ENCODE peak calls at places on chromosomes 12 and 14, in six cellular contexts. U is K562, A is HCT116, T is H9, Y is H1, G is GM23248. F is an unnamed sample.

GRCh38 chr12:53207042-53207441 is at the start of gene ITGB7:
- DNase-seq in U (peak; percentile 63), A (no peak), T (no peak), Y (no peak), G (no peak), F (peak; percentile 38)

GRCh38 chr14:103854822-103855733 is 7.7 kb upstream of the PPP1R13B start:
- DNase-seq in U (no peak), A (no peak), T (peak; percentile 83), Y (peak; percentile 78), G (no peak), F (no peak)

GRCh38 chr14:50520947-50521815 is 11.2 kb downstream of the MAP4K5 start:
- DNase-seq in U (no peak), A (peak; percentile 45), T (no peak), Y (no peak), G (peak; percentile 90), F (no peak)

GRCh38 chr12:12091977-12092663 is 21.4 kb downstream of the BCL2L14 start:
- DNase-seq in U (no peak), A (no peak), T (peak; percentile 49), Y (peak; percentile 46), G (no peak), F (no peak)

GRCh38 chr14:99817331-99817730 is 24.1 kb downstream of the EML1 start:
- DNase-seq in U (no peak), A (no peak), T (no peak), Y (no peak), G (no peak), F (no peak)

GRCh38 chr12:109588461-109589239 is 15.1 kb downstream of the MVK start:
- DNase-seq in U (no peak), A (no peak), T (no peak), Y (no peak), G (no peak), F (no peak)

GRCh38 chr14:104510794-104511611 is 68.6 kb upstream of the C14orf180 start:
- DNase-seq in U (no peak), A (no peak), T (peak; percentile 24), Y (peak; percentile 42), G (no peak), F (no peak)

GRCh38 chr14:59303216-59303615 is 114.7 kb downstream of the DAAM1 start:
- DNase-seq in U (no peak), A (no peak), T (no peak), Y (no peak), G (peak; percentile 69), F (no peak)

GRCh38 chr14:71776463-71777359 is 155.5 kb upstream of the RGS6 start:
- DNase-seq in U (no peak), A (no peak), T (no peak), Y (no peak), G (peak; percentile 13), F (peak; percentile 39)

GRCh38 chr12:56589783-56590182 is 40.3 kb downstream of the BAZ2A start:
- DNase-seq in U (no peak), A (no peak), T (no peak), Y (no peak), G (no peak), F (no peak)

GRCh38 chr12:571795-572531 is 91.3 kb downstream of the NINJ2 start:
- DNase-seq in U (no peak), A (peak; percentile 19), T (no peak), Y (no peak), G (peak; percentile 41), F (no peak)

GRCh38 chr12:22318122-22318737 is 16.3 kb downstream of the ST8SIA1 start:
- DNase-seq in U (no peak), A (no peak), T (no peak), Y (no peak), G (peak; percentile 62), F (no peak)

GRCh38 chr12:85627584-85627983 is 208.6 kb downstream of the RASSF9 start:
- DNase-seq in U (no peak), A (no peak), T (no peak), Y (no peak), G (peak; percentile 80), F (no peak)

GRCh38 chr12:10143205-10143604 is 13.2 kb upstream of the CLEC7A start:
- DNase-seq in U (no peak), A (no peak), T (no peak), Y (no peak), G (peak; percentile 48), F (no peak)

GRCh38 chr12:27504506-27504905 is 19.5 kb upstream of the PPFIBP1 start:
- DNase-seq in U (no peak), A (no peak), T (no peak), Y (no peak), G (peak; percentile 66), F (no peak)

GRCh38 chr12:7433276-7433822 is 10.6 kb downstream of the CD163L1 start:
- DNase-seq in U (no peak), A (peak; percentile 26), T (no peak), Y (no peak), G (peak; percentile 62), F (no peak)

GRCh38 chr14:32018391-32019092 is 58.6 kb upstream of the ARHGAP5 start:
- DNase-seq in U (no peak), A (no peak), T (no peak), Y (no peak), G (no peak), F (no peak)

GRCh38 chr14:59244581-59244980 is 56.1 kb downstream of the DAAM1 start:
- DNase-seq in U (no peak), A (no peak), T (no peak), Y (no peak), G (no peak), F (no peak)

GRCh38 chr12:90333939-90334338 is 621.0 kb downstream of the CCER1 start:
- DNase-seq in U (no peak), A (no peak), T (no peak), Y (no peak), G (peak; percentile 3), F (no peak)

GRCh38 chr12:58665375-58665774 is 254.9 kb downstream of the LRIG3 start:
- DNase-seq in U (no peak), A (no peak), T (no peak), Y (no peak), G (no peak), F (no peak)

GRCh38 chr12:123971770-123972447 is 722 bp downstream of the CCDC92 start:
- DNase-seq in U (peak; percentile 27), A (no peak), T (peak; percentile 96), Y (peak; percentile 80), G (peak; percentile 76), F (peak; percentile 48)

GRCh38 chr14:73977896-73978295 is 27.8 kb downstream of the COQ6 start:
- DNase-seq in U (no peak), A (no peak), T (no peak), Y (no peak), G (no peak), F (no peak)

GRCh38 chr12:67415473-67415872 is 146.3 kb downstream of the CAND1 start:
- DNase-seq in U (peak; percentile 21), A (peak; percentile 22), T (peak; percentile 51), Y (no peak), G (peak; percentile 68), F (peak; percentile 6)

GRCh38 chr12:110928700-110929099 is 8.3 kb upstream of the MYL2 start:
- DNase-seq in U (no peak), A (no peak), T (peak; percentile 30), Y (no peak), G (no peak), F (no peak)

GRCh38 chr14:50773632-50774541 is 57.1 kb downstream of the NIN start:
- DNase-seq in U (peak; percentile 62), A (no peak), T (peak; percentile 72), Y (peak; percentile 89), G (peak; percentile 65), F (peak; percentile 35)

GRCh38 chr14:98956616-98957015 is 315.4 kb downstream of the BCL11B start:
- DNase-seq in U (no peak), A (no peak), T (peak; percentile 7), Y (no peak), G (peak; percentile 8), F (no peak)

GRCh38 chr12:21773263-21773741 is 1.2 kb downstream of the KCNJ8 start:
- DNase-seq in U (peak; percentile 22), A (peak; percentile 3), T (peak; percentile 93), Y (peak; percentile 76), G (peak; percentile 48), F (no peak)

GRCh38 chr14:81751198-81751597 is 217.5 kb upstream of the SEL1L start:
- DNase-seq in U (no peak), A (no peak), T (no peak), Y (no peak), G (no peak), F (no peak)

GRCh38 chr12:121283841-121284240 is 12.7 kb downstream of the CAMKK2 start:
- DNase-seq in U (no peak), A (no peak), T (no peak), Y (no peak), G (no peak), F (no peak)
- H4K20me1 ChIP-seq in U (peaks cover 34% of the 10 kb centered on the region), A (no peaks in the 10 kb centered on the region), T (peaks cover 4% of the 10 kb centered on the region), Y (no peaks in the 10 kb centered on the region), G (peaks cover 10% of the 10 kb centered on the region), F (peaks cover 32% of the 10 kb centered on the region)

DNA sequence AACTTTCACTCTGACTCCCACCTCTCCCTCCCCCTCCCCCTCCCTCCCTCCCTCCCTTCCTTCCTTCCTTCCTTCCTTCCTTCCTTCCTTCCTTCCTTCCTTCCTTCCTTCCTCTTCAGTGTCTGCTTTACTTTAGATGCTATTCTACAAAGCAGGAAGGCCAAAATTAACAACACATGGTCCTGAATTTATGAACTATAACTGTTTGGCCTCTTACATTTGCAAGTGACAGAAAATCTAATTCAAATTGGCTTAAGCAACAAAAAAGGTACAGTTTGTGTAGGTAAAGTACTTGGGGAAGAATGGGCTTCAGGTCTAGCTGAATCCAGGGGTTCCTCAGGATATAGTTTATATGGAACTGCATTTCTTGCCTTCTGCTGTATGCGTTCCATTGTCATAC is 673.0 kb downstream of the AACS start:
- DNase-seq in U (no peak), A (no peak), T (no peak), Y (no peak), G (no peak), F (no peak)
- H4K20me1 ChIP-seq in U (no peaks in the 10 kb centered on the region), A (no peaks in the 10 kb centered on the region), T (no peaks in the 10 kb centered on the region), Y (no peaks in the 10 kb centered on the region), G (no peaks in the 10 kb centered on the region), F (no peaks in the 10 kb centered on the region)

DNA sequence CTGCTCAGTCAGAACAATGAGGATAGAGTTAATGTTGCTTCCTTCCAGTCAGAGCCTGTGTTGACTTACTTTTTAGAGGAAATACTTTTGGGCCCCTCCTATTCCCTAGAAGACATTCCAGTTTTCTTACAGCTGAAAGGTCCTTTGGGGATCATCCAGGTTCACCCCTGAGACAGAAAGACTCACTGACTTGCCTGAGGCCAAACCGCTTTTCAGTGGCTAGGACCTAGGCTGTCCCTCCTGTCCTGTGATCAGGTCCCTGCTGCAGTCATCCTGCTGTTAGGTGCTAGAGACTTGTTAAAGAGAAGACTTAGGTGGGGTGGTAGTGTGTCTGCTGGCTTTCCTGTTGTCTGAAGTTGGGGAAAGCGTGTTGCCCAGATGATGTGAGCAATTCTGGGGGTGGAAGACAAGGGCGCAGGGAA is 39.6 kb downstream of the SUSD6 start:
- DNase-seq in U (no peak), A (no peak), T (no peak), Y (no peak), G (peak; percentile 28), F (no peak)
- H4K20me1 ChIP-seq in U (no peaks in the 10 kb centered on the region), A (no peaks in the 10 kb centered on the region), T (no peaks in the 10 kb centered on the region), Y (no peaks in the 10 kb centered on the region), G (peaks cover 3% of the 10 kb centered on the region), F (peaks cover 4% of the 10 kb centered on the region)

DNA sequence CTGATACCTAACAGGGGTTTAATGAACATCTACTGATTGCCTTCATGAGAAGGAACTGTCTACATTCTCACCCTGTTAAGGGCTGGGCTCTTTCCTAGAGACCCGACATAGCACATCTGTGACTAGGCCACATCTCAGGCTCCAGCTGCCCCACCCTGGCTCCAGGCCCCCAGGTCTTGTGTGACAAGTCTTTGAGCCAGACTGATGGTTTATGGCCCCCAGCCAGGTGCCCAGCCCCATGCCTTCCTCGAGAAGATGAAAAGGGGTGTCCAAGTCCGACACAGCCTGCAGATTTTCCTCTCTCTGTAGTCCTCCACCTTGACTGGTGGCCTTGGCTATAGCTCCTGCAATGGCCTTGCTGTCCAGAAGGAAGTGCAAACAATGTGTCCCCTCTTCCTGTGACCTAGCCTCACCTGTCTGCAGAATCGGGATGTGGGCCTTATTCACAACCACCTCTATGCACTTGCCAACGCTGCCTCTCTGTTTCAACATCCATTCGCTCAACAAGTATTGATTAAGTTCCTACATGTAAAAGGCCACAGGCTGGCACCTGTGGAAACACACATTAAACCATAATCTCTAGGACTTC is 4.2 kb downstream of the ACTN1 start:
- DNase-seq in U (no peak), A (no peak), T (no peak), Y (no peak), G (no peak), F (no peak)
- H4K20me1 ChIP-seq in U (peaks cover 11% of the 10 kb centered on the region), A (no peaks in the 10 kb centered on the region), T (peaks cover 4% of the 10 kb centered on the region), Y (peaks cover 23% of the 10 kb centered on the region), G (peaks cover 52% of the 10 kb centered on the region), F (peaks cover 66% of the 10 kb centered on the region)

F was measured in DND-41.